ENCODE peak calls at places on chromosome 21, in eight cellular contexts. D, U, N, V, M, F, T and X are unnamed samples.

GRCh38 chr21:41390043-41390639 is 28.3 kb downstream of the MX2 start:
- DNase-seq in D (no peak), U (no peak), N (no peak), V (no peak), M (no peak), F (no peak), T (no peak), X (no peak)

GRCh38 chr21:28069446-28069845 is 923.2 kb downstream of the LTN1 start:
- DNase-seq in D (peak), U (no peak), N (no peak), V (no peak), M (no peak), F (no peak), T (no peak), X (peak)

GRCh38 chr21:42358261-42358660 is 7.5 kb upstream of the TFF2 start:
- DNase-seq in D (no peak), U (no peak), N (no peak), V (no peak), M (no peak), F (no peak), T (no peak), X (no peak)

GRCh38 chr21:34705032-34705431 is 36.2 kb downstream of the CLIC6 start:
- DNase-seq in D (no peak), U (no peak), N (no peak), V (no peak), M (no peak), F (no peak), T (no peak), X (no peak)

GRCh38 chr21:33815153-33815707 is 100.4 kb downstream of the ATP5PO start:
- DNase-seq in D (no peak), U (no peak), N (no peak), V (no peak), M (no peak), F (no peak), T (no peak), X (no peak)

GRCh38 chr21:34519013-34519412 is 7.0 kb upstream of the KCNE1 start:
- DNase-seq in D (no peak), U (no peak), N (no peak), V (no peak), M (no peak), F (no peak), T (no peak), X (no peak)

GRCh38 chr21:46180079-46180722 is 4.1 kb downstream of the SPATC1L start:
- DNase-seq in D (no peak), U (no peak), N (no peak), V (no peak), M (no peak), F (no peak), T (no peak), X (no peak)

GRCh38 chr21:36194024-36194423 is 37.4 kb downstream of the DOP1B start:
- DNase-seq in D (no peak), U (no peak), N (no peak), V (no peak), M (no peak), F (no peak), T (no peak), X (no peak)

GRCh38 chr21:26194326-26194725 is 23.8 kb upstream of the APP start:
- DNase-seq in D (no peak), U (no peak), N (no peak), V (no peak), M (no peak), F (no peak), T (no peak), X (no peak)

GRCh38 chr21:43287974-43288755 is 119.4 kb downstream of the CRYAA start:
- DNase-seq in D (no peak), U (no peak), N (no peak), V (no peak), M (no peak), F (peak), T (no peak), X (no peak)

GRCh38 chr21:42301371-42302291 is 13.6 kb downstream of the TFF3 start:
- DNase-seq in D (no peak), U (no peak), N (no peak), V (no peak), M (no peak), F (no peak), T (no peak), X (no peak)

GRCh38 chr21:26177187-26177586 is 6.6 kb upstream of the APP start:
- DNase-seq in D (peak), U (no peak), N (no peak), V (no peak), M (no peak), F (no peak), T (no peak), X (peak)

GRCh38 chr21:40120944-40121575 is 253.8 kb downstream of the PCP4 start:
- DNase-seq in D (peak), U (peak), N (no peak), V (no peak), M (no peak), F (no peak), T (no peak), X (peak)

GRCh38 chr21:35189077-35189863 is 140.2 kb upstream of the RUNX1 start:
- DNase-seq in D (peak), U (no peak), N (no peak), V (no peak), M (no peak), F (no peak), T (no peak), X (peak)

GRCh38 chr21:27681038-27681437 is 714.1 kb upstream of the ADAMTS5 start:
- DNase-seq in D (no peak), U (no peak), N (no peak), V (no peak), M (no peak), F (no peak), T (no peak), X (no peak)

GRCh38 chr21:45512626-45513002 is 29.6 kb downstream of the SLC19A1 start:
- DNase-seq in D (no peak), U (no peak), N (no peak), V (no peak), M (no peak), F (no peak), T (no peak), X (no peak)

GRCh38 chr21:20662523-20662922 is 335.7 kb upstream of the NCAM2 start:
- DNase-seq in D (no peak), U (no peak), N (no peak), V (no peak), M (no peak), F (peak), T (no peak), X (no peak)

GRCh38 chr21:36803051-36803709 is 104.3 kb downstream of the SIM2 start:
- DNase-seq in D (no peak), U (no peak), N (no peak), V (peak), M (no peak), F (no peak), T (no peak), X (no peak)

GRCh38 chr21:35540950-35541632 is 492.0 kb upstream of the RUNX1 start:
- DNase-seq in D (peak), U (no peak), N (no peak), V (no peak), M (no peak), F (no peak), T (no peak), X (peak)

GRCh38 chr21:24046816-24047443 is 1560.4 kb downstream of the MRPL39 start:
- DNase-seq in D (no peak), U (no peak), N (no peak), V (no peak), M (no peak), F (no peak), T (no peak), X (no peak)